ENCODE peak calls at places on chromosome 3, in four cellular contexts. One of them, this sample, is unnamed.

GRCh38 chr3:114451561-114452018 is 157.8 kb downstream of the TIGIT start:
- DNase-seq in sigmoid colon: no peak
- DNase-seq in stomach: peak; percentile 60
- DNase-seq in breast epithelium: peak; percentile 39
- DNase-seq in this sample: no peak

GRCh38 chr3:145767909-145768308 is 393.1 kb downstream of the PLOD2 start:
- DNase-seq in stomach: no peak
- DNase-seq in sigmoid colon: no peak
- DNase-seq in breast epithelium: no peak
- DNase-seq in this sample: no peak

GRCh38 chr3:46673151-46674030 is 20.1 kb downstream of the ALS2CL start:
- DNase-seq in sigmoid colon: peak; percentile 30
- DNase-seq in stomach: no peak
- DNase-seq in breast epithelium: no peak
- DNase-seq in this sample: no peak

GRCh38 chr3:54538346-54538745 is 389.5 kb downstream of the LRTM1 start:
- DNase-seq in breast epithelium: no peak
- DNase-seq in stomach: no peak
- DNase-seq in sigmoid colon: no peak
- DNase-seq in this sample: no peak

GRCh38 chr3:112811150-112811884 is 35.3 kb downstream of the CD200R1L start:
- DNase-seq in sigmoid colon: peak; percentile 83
- DNase-seq in stomach: no peak
- DNase-seq in breast epithelium: no peak
- DNase-seq in this sample: no peak

GRCh38 chr3:128084675-128085021 is 32.4 kb downstream of the SEC61A1 start:
- DNase-seq in breast epithelium: no peak
- DNase-seq in stomach: no peak
- DNase-seq in sigmoid colon: no peak
- DNase-seq in this sample: no peak

GRCh38 chr3:162643245-162643644 is 1146.6 kb downstream of the OTOL1 start:
- DNase-seq in stomach: no peak
- DNase-seq in breast epithelium: no peak
- DNase-seq in sigmoid colon: no peak
- DNase-seq in this sample: no peak

GRCh38 chr3:149634573-149634972 is 23.3 kb downstream of the WWTR1 start:
- DNase-seq in sigmoid colon: no peak
- DNase-seq in stomach: no peak
- DNase-seq in breast epithelium: no peak
- DNase-seq in this sample: no peak

GRCh38 chr3:56917740-56918568 is 116.2 kb upstream of the ARHGEF3 start:
- DNase-seq in sigmoid colon: no peak
- DNase-seq in stomach: no peak
- DNase-seq in breast epithelium: no peak
- DNase-seq in this sample: peak; percentile 20

GRCh38 chr3:120634539-120634938 is 38.4 kb downstream of the NDUFB4 start:
- DNase-seq in breast epithelium: no peak
- DNase-seq in stomach: no peak
- DNase-seq in sigmoid colon: no peak
- DNase-seq in this sample: no peak

GRCh38 chr3:160885791-160886286 is 129.8 kb downstream of the PPM1L start:
- DNase-seq in sigmoid colon: peak; percentile 88
- DNase-seq in stomach: peak; percentile 44
- DNase-seq in breast epithelium: peak; percentile 32
- DNase-seq in this sample: no peak

GRCh38 chr3:4687167-4687566 is 194.0 kb downstream of the ITPR1 start:
- DNase-seq in breast epithelium: no peak
- DNase-seq in sigmoid colon: no peak
- DNase-seq in stomach: no peak
- DNase-seq in this sample: no peak

GRCh38 chr3:143207338-143207961 is 87.9 kb downstream of the CHST2 start:
- DNase-seq in sigmoid colon: no peak
- DNase-seq in stomach: no peak
- DNase-seq in breast epithelium: no peak
- DNase-seq in this sample: peak; percentile 21

GRCh38 chr3:12060139-12060831 is 56.1 kb downstream of the SYN2 start:
- DNase-seq in sigmoid colon: no peak
- DNase-seq in stomach: no peak
- DNase-seq in breast epithelium: no peak
- DNase-seq in this sample: no peak

GRCh38 chr3:159792070-159792469 is 196.6 kb upstream of the IL12A start:
- DNase-seq in stomach: no peak
- DNase-seq in breast epithelium: no peak
- DNase-seq in sigmoid colon: no peak
- DNase-seq in this sample: no peak

GRCh38 chr3:67737911-67738865 is 83.8 kb upstream of the SUCLG2 start:
- DNase-seq in sigmoid colon: no peak
- DNase-seq in breast epithelium: no peak
- DNase-seq in stomach: no peak
- DNase-seq in this sample: no peak

GRCh38 chr3:129123314-129124060 is 1.9 kb upstream of the RAB43 start:
- DNase-seq in breast epithelium: no peak
- DNase-seq in stomach: no peak
- DNase-seq in sigmoid colon: no peak
- DNase-seq in this sample: no peak

GRCh38 chr3:58837141-58837862 is 170.7 kb upstream of the FAM3D start:
- DNase-seq in breast epithelium: no peak
- DNase-seq in sigmoid colon: no peak
- DNase-seq in stomach: no peak
- DNase-seq in this sample: no peak

GRCh38 chr3:151869186-151869585 is 4.3 kb upstream of the SUCNR1 start:
- DNase-seq in stomach: no peak
- DNase-seq in sigmoid colon: no peak
- DNase-seq in breast epithelium: no peak
- DNase-seq in this sample: no peak

GRCh38 chr3:23590424-23590823 is 215.3 kb upstream of the UBE2E1 start:
- DNase-seq in breast epithelium: no peak
- DNase-seq in sigmoid colon: no peak
- DNase-seq in stomach: no peak
- DNase-seq in this sample: no peak
- TF ChIP-seq POLR2AphosphoS5 in breast epithelium: no peak
- TF ChIP-seq POLR2AphosphoS5 in sigmoid colon: no peak
- TF ChIP-seq POLR2AphosphoS5 in stomach: no peak
- TF ChIP-seq POLR2AphosphoS5 in this sample: no peak

GRCh38 chr3:98972155-98972554 is 70.7 kb upstream of the DCBLD2 start:
- DNase-seq in stomach: no peak
- DNase-seq in breast epithelium: no peak
- DNase-seq in sigmoid colon: no peak
- DNase-seq in this sample: no peak

GRCh38 chr3:98969295-98969694 is 67.8 kb upstream of the DCBLD2 start:
- DNase-seq in sigmoid colon: no peak
- DNase-seq in stomach: no peak
- DNase-seq in breast epithelium: no peak
- DNase-seq in this sample: no peak

GRCh38 chr3:98972720-98973119 is 71.2 kb upstream of the DCBLD2 start:
- DNase-seq in sigmoid colon: no peak
- DNase-seq in stomach: no peak
- DNase-seq in breast epithelium: no peak
- DNase-seq in this sample: no peak

GRCh38 chr3:98968824-98969223 is 67.3 kb upstream of the DCBLD2 start:
- DNase-seq in stomach: no peak
- DNase-seq in breast epithelium: no peak
- DNase-seq in sigmoid colon: no peak
- DNase-seq in this sample: no peak

DNA sequence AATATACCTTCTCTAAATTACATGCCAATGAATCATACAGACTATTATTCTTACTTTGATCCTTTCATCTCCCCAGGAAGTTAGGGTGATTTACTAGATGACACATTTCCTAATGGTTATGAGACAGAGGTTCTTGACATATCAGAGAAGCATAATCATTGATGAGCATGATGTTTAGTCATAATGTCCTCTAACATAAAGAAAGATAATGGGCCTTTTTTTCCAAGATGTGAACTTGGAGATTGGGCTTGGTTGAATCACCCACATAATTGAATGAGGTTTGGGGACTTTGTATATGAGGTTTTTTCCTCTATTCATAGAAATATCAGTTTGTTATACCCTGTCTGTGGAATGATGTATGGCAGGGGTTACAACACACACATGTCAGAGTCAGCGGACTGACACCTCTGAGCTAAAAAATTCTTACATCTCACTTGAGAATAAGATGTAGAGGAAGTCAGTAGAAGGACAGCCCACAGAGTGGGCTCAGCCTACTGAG is 69.7 kb upstream of the DCBLD2 start:
- DNase-seq in stomach: no peak
- DNase-seq in breast epithelium: no peak
- DNase-seq in sigmoid colon: no peak
- DNase-seq in this sample: no peak
- TF ChIP-seq POLR2A in stomach: no peak
- TF ChIP-seq POLR2A in breast epithelium: no peak
- TF ChIP-seq POLR2A in sigmoid colon: no peak
- TF ChIP-seq POLR2A in this sample: no peak

GRCh38 chr3:52487788-52488691 is 7.1 kb upstream of the STAB1 start:
- DNase-seq in breast epithelium: no peak
- DNase-seq in sigmoid colon: no peak
- DNase-seq in stomach: no peak
- DNase-seq in this sample: no peak

GRCh38 chr3:52489453-52489852 is 5.7 kb upstream of the STAB1 start:
- DNase-seq in stomach: no peak
- DNase-seq in sigmoid colon: no peak
- DNase-seq in breast epithelium: no peak
- DNase-seq in this sample: no peak

GRCh38 chr3:52488746-52489145 is 6.4 kb upstream of the STAB1 start:
- DNase-seq in breast epithelium: no peak
- DNase-seq in sigmoid colon: no peak
- DNase-seq in stomach: no peak
- DNase-seq in this sample: no peak

GRCh38 chr3:52484680-52485461 is 10.3 kb upstream of the STAB1 start:
- DNase-seq in breast epithelium: no peak
- DNase-seq in sigmoid colon: no peak
- DNase-seq in stomach: no peak
- DNase-seq in this sample: no peak

GRCh38 chr3:52487050-52487787 is 7.9 kb upstream of the STAB1 start:
- DNase-seq in sigmoid colon: no peak
- DNase-seq in stomach: no peak
- DNase-seq in breast epithelium: no peak
- DNase-seq in this sample: no peak
- TF ChIP-seq POLR2AphosphoS5 in sigmoid colon: no peak
- TF ChIP-seq POLR2AphosphoS5 in stomach: no peak
- TF ChIP-seq POLR2AphosphoS5 in breast epithelium: no peak
- TF ChIP-seq POLR2AphosphoS5 in this sample: no peak

GRCh38 chr3:15860014-15860934 is 62.5 kb upstream of the ANKRD28 start:
- DNase-seq in stomach: peak; percentile 29
- DNase-seq in sigmoid colon: peak; percentile 75
- DNase-seq in breast epithelium: peak; percentile 22
- DNase-seq in this sample: no peak
- TF ChIP-seq POLR2A in stomach: no peak
- TF ChIP-seq POLR2A in sigmoid colon: no peak
- TF ChIP-seq POLR2A in breast epithelium: no peak
- TF ChIP-seq POLR2A in this sample: no peak

This sample was measured in GM12891.